ENCODE peak calls at places on chromosomes 16 and 17, in nine cellular contexts. X is ovary, K is IMR-90, E is stomach, G is transverse colon, F is lower leg skin, R is H9, U is GM20000, H is mucosa of descending colon. Q is an unnamed sample.

GRCh38 chr17:14303343-14304221 is 2.7 kb downstream of the HS3ST3B1 start:
- DNase-seq in X (peak; percentile 44), K (no peak), E (no peak), G (no peak), F (peak; percentile 78), R (peak; percentile 71), U (peak; percentile 40), H (no peak), Q (peak; percentile 58)

GRCh38 chr16:50547340-50547865 is 793 bp upstream of the NKD1 start:
- DNase-seq in X (peak; percentile 71), K (no peak), E (peak; percentile 63), G (peak; percentile 56), F (no peak), R (peak; percentile 61), U (peak; percentile 72), H (peak; percentile 77), Q (peak; percentile 72)

GRCh38 chr17:49928826-49929475 is 40.0 kb upstream of the DLX4 start:
- DNase-seq in X (no peak), K (peak; percentile 17), E (no peak), G (no peak), F (no peak), R (no peak), U (no peak), H (no peak), Q (no peak)

GRCh38 chr17:74738051-74738996 is 1.3 kb downstream of the RAB37 start:
- DNase-seq in X (no peak), K (no peak), E (peak; percentile 65), G (peak; percentile 76), F (no peak), R (no peak), U (peak; percentile 88), H (peak; percentile 91), Q (peak; percentile 94)

GRCh38 chr17:4808378-4808767 is 1.4 kb downstream of the PLD2 start:
- DNase-seq in X (peak; percentile 78), K (no peak), E (peak; percentile 80), G (peak; percentile 29), F (peak; percentile 91), R (no peak), U (no peak), H (no peak), Q (no peak)

GRCh38 chr16:10827691-10828341 is 9.2 kb upstream of the TVP23A start:
- DNase-seq in X (peak; percentile 79), K (peak; percentile 86), E (peak; percentile 72), G (peak; percentile 55), F (peak; percentile 90), R (no peak), U (no peak), H (peak; percentile 71), Q (no peak)

GRCh38 chr17:66275651-66276050 is 26.8 kb upstream of the PRKCA start:
- DNase-seq in X (no peak), K (peak; percentile 97), E (peak; percentile 42), G (no peak), F (no peak), R (no peak), U (no peak), H (no peak), Q (peak; percentile 53)

GRCh38 chr17:80212109-80212508 is 8.0 kb downstream of the SGSH start:
- DNase-seq in X (no peak), K (no peak), E (no peak), G (no peak), F (no peak), R (no peak), U (no peak), H (no peak), Q (no peak)

GRCh38 chr16:14389359-14389758 is 240.7 kb downstream of the PARN start:
- DNase-seq in X (no peak), K (no peak), E (no peak), G (no peak), F (no peak), R (no peak), U (no peak), H (no peak), Q (no peak)

GRCh38 chr16:90018297-90019200 is 707 bp downstream of the DBNDD1 start:
- DNase-seq in X (no peak), K (no peak), E (peak; percentile 64), G (peak; percentile 52), F (no peak), R (peak; percentile 57), U (no peak), H (no peak), Q (no peak)

GRCh38 chr17:38452719-38453118 is 24.5 kb downstream of the ARHGAP23 start:
- DNase-seq in X (no peak), K (no peak), E (no peak), G (no peak), F (no peak), R (no peak), U (no peak), H (no peak), Q (no peak)

GRCh38 chr17:2814049-2814448 is 17.8 kb downstream of the RAP1GAP2 start:
- DNase-seq in X (no peak), K (no peak), E (no peak), G (no peak), F (no peak), R (no peak), U (no peak), H (no peak), Q (peak; percentile 51)

GRCh38 chr17:29573871-29574731 is 5.6 kb downstream of the TP53I13 start:
- DNase-seq in X (no peak), K (no peak), E (no peak), G (peak; percentile 8), F (peak; percentile 70), R (no peak), U (no peak), H (no peak), Q (no peak)

GRCh38 chr16:19419691-19420060 is 2.0 kb downstream of the TMC5 start:
- DNase-seq in X (no peak), K (peak; percentile 4), E (peak; percentile 41), G (no peak), F (no peak), R (no peak), U (no peak), H (no peak), Q (no peak)

GRCh38 chr16:69482410-69482951 is 58.1 kb downstream of the CYB5B start:
- DNase-seq in X (peak; percentile 71), K (peak; percentile 27), E (peak; percentile 37), G (no peak), F (peak; percentile 93), R (no peak), U (no peak), H (peak; percentile 51), Q (no peak)

GRCh38 chr16:22946433-22946832 is 132.5 kb downstream of the HS3ST2 start:
- DNase-seq in X (no peak), K (no peak), E (no peak), G (no peak), F (no peak), R (no peak), U (no peak), H (no peak), Q (no peak)

GRCh38 chr16:15907863-15908478 is 19.6 kb upstream of the CEP20 start:
- DNase-seq in X (peak; percentile 4), K (peak; percentile 11), E (peak; percentile 35), G (peak; percentile 50), F (no peak), R (peak; percentile 95), U (peak; percentile 88), H (no peak), Q (peak; percentile 63)

GRCh38 chr17:64403881-64404460 is 13.3 kb upstream of the PECAM1 start:
- DNase-seq in X (peak; percentile 27), K (no peak), E (no peak), G (no peak), F (no peak), R (no peak), U (no peak), H (no peak), Q (no peak)

GRCh38 chr17:16171613-16172012 is 43.7 kb downstream of the NCOR1 start:
- DNase-seq in X (no peak), K (peak; percentile 47), E (peak; percentile 63), G (no peak), F (no peak), R (no peak), U (no peak), H (no peak), Q (no peak)

GRCh38 chr16:68257906-68258800 is 6.2 kb upstream of the SLC7A6 start:
- DNase-seq in X (no peak), K (peak; percentile 38), E (no peak), G (peak; percentile 66), F (no peak), R (no peak), U (no peak), H (peak; percentile 75), Q (no peak)

GRCh38 chr16:1917665-1918111 is 527 bp downstream of the HS3ST6 start:
- DNase-seq in X (no peak), K (no peak), E (no peak), G (no peak), F (no peak), R (no peak), U (no peak), H (no peak), Q (no peak)

GRCh38 chr16:56195151-56195550 is 3.9 kb downstream of the GNAO1 start:
- DNase-seq in X (no peak), K (no peak), E (no peak), G (no peak), F (no peak), R (no peak), U (no peak), H (no peak), Q (no peak)

GRCh38 chr16:4693296-4693955 is at the start of gene NUDT16L1:
- DNase-seq in X (peak; percentile 98), K (peak; percentile 89), E (peak; percentile 98), G (peak; percentile 97), F (peak; percentile 99), R (peak; percentile 97), U (peak; percentile 100), H (peak; percentile 98), Q (peak; percentile 97)
- TF ChIP-seq CTCF in X (peak; percentile 66), K (peak; percentile 45), E (no peak), G (no peak), F (no peak), R (no peak), U (no peak), H (peak; percentile 61), Q (no peak)

DNA sequence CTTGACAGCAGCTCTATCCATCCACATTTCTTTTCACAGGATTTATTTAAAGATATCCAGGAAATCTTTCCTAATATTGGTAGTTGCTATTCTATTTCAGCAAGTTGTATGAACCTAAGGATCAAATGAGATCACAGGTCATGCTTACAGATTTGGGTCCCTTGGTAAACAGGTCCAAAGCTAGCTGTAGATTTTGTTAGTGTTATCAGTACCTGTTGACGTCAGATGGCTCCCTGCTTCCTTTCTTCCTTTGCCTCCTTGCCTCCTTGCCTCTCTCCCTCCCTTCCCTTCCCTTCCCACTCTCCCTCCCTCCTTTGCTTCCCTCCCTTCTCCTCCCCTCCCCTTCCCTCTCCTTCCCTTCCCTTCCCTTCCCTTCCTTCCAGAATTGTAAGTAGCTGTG is 76.6 kb downstream of the EFCAB13 start:
- DNase-seq in X (no peak), K (no peak), E (no peak), G (no peak), F (no peak), R (no peak), U (no peak), H (no peak), Q (no peak)
- TF ChIP-seq CTCF in X (no peak), K (no peak), E (no peak), G (no peak), F (no peak), R (no peak), U (no peak), H (no peak), Q (no peak)

GRCh38 chr17:43880420-43880991 is 26.8 kb downstream of the MPP2 start:
- DNase-seq in X (peak; percentile 52), K (no peak), E (peak; percentile 71), G (peak; percentile 66), F (no peak), R (peak; percentile 80), U (peak; percentile 61), H (no peak), Q (peak; percentile 68)
- TF ChIP-seq CTCF in X (no peak), K (peak; percentile 41), E (no peak), G (peak; percentile 81), F (no peak), R (peak; percentile 84), U (peak; percentile 45), H (peak; percentile 86), Q (peak; percentile 79)

GRCh38 chr17:17849863-17850373 is 13.1 kb upstream of the SREBF1 start:
- DNase-seq in X (peak; percentile 77), K (peak; percentile 43), E (peak; percentile 44), G (peak; percentile 55), F (no peak), R (peak; percentile 53), U (peak; percentile 76), H (peak; percentile 76), Q (peak; percentile 96)
- TF ChIP-seq CTCF in X (peak; percentile 52), K (peak; percentile 34), E (no peak), G (no peak), F (no peak), R (no peak), U (no peak), H (no peak), Q (peak; percentile 7)